ENCODE peak calls at places on chromosomes 3 and 15, in four cellular contexts. One of them, this sample, is unnamed. For H3K36me3, the result is how much of the 10 kb centered on the place peaks cover.

GRCh38 chr3:132573657-132574260 is 23.3 kb upstream of the ACKR4 start:
- DNase-seq in spleen: no peak
- DNase-seq in left lung: no peak
- DNase-seq in ovary: no peak
- DNase-seq in this sample: no peak

GRCh38 chr3:127431066-127431465 is 143.2 kb upstream of the PRR20G start:
- DNase-seq in spleen: no peak
- DNase-seq in ovary: no peak
- DNase-seq in left lung: no peak
- DNase-seq in this sample: no peak

GRCh38 chr3:2950159-2950558 is 160.0 kb downstream of the IL5RA start:
- DNase-seq in spleen: no peak
- DNase-seq in left lung: no peak
- DNase-seq in ovary: no peak
- DNase-seq in this sample: no peak

GRCh38 chr3:143000525-143000924 is 845 bp upstream of the U2SURP start:
- DNase-seq in left lung: peak
- DNase-seq in ovary: no peak
- DNase-seq in spleen: no peak
- DNase-seq in this sample: no peak

GRCh38 chr3:43691120-43692002 is 623 bp downstream of the ABHD5 start:
- DNase-seq in ovary: peak
- DNase-seq in spleen: peak
- DNase-seq in left lung: peak
- DNase-seq in this sample: no peak

GRCh38 chr3:159322322-159322939 is 520.6 kb downstream of the MFSD1 start:
- DNase-seq in ovary: no peak
- DNase-seq in left lung: no peak
- DNase-seq in spleen: peak
- DNase-seq in this sample: no peak

GRCh38 chr15:82854554-82854953 is 45.1 kb downstream of the WHAMM start:
- DNase-seq in left lung: no peak
- DNase-seq in ovary: no peak
- DNase-seq in spleen: no peak
- DNase-seq in this sample: no peak

GRCh38 chr15:69757186-69757585 is 304.6 kb downstream of the RPLP1 start:
- DNase-seq in spleen: no peak
- DNase-seq in ovary: no peak
- DNase-seq in left lung: no peak
- DNase-seq in this sample: no peak

GRCh38 chr3:180804871-180805430 is 107.5 kb upstream of the FXR1 start:
- DNase-seq in ovary: peak
- DNase-seq in left lung: no peak
- DNase-seq in spleen: no peak
- DNase-seq in this sample: no peak

GRCh38 chr3:126439968-126440708 is 35.6 kb downstream of the ZXDC start:
- DNase-seq in left lung: no peak
- DNase-seq in spleen: peak
- DNase-seq in ovary: no peak
- DNase-seq in this sample: no peak

GRCh38 chr15:74482661-74483060 is 21.7 kb upstream of the UBL7 start:
- DNase-seq in spleen: no peak
- DNase-seq in left lung: no peak
- DNase-seq in ovary: no peak
- DNase-seq in this sample: no peak

GRCh38 chr3:99562138-99562537 is 76.3 kb upstream of the COL8A1 start:
- DNase-seq in left lung: no peak
- DNase-seq in spleen: no peak
- DNase-seq in ovary: no peak
- DNase-seq in this sample: no peak

GRCh38 chr3:57110797-57111196 is 50.3 kb downstream of the SPATA12 start:
- DNase-seq in left lung: no peak
- DNase-seq in ovary: no peak
- DNase-seq in spleen: no peak
- DNase-seq in this sample: no peak

GRCh38 chr3:149089395-149089794 is 3.1 kb upstream of the HLTF start:
- DNase-seq in ovary: no peak
- DNase-seq in left lung: no peak
- DNase-seq in spleen: no peak
- DNase-seq in this sample: no peak

DNA sequence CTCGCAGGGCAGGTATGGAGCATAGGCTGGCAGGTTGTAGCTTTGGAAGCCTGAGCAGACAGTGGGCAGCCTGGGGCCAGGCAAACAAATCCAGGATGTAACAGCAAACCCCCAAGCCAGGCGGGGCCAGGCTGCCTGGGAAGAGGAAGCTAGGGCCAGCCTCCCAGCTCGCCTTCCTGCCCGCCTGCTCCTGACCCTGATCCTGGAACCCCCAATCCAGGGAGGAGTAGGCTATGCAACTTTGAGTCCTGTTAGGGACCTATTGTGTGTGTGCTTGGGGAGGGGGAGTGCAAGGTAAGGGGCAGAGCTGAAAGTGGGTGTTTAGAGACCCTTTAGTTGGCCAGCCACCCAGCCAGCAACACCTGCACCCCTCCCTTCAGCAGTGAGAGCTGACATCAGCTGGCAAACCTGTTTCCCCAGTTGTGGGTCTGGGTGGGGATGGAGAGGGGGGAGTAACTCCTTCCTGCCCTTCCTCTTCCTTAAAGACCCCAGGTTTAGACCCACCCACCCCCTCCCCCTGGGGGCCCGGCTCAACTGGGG is 2.5 kb downstream of the NBEAL2 start:
- DNase-seq in spleen: peak
- DNase-seq in left lung: peak
- DNase-seq in ovary: no peak
- DNase-seq in this sample: peak
- H3K27ac ChIP-seq in spleen: no peak
- H3K27ac ChIP-seq in left lung: peak
- H3K27ac ChIP-seq in ovary: no peak
- H3K27ac ChIP-seq in this sample: peak

GRCh38 chr15:72203507-72203837 is 5.9 kb upstream of the GRAMD2A start:
- DNase-seq in left lung: peak
- DNase-seq in spleen: no peak
- DNase-seq in ovary: no peak
- DNase-seq in this sample: no peak

GRCh38 chr15:72206677-72207000 is 9.1 kb upstream of the GRAMD2A start:
- DNase-seq in spleen: no peak
- DNase-seq in left lung: no peak
- DNase-seq in ovary: no peak
- DNase-seq in this sample: no peak

GRCh38 chr15:72205273-72205672 is 7.7 kb upstream of the GRAMD2A start:
- DNase-seq in spleen: no peak
- DNase-seq in ovary: no peak
- DNase-seq in left lung: no peak
- DNase-seq in this sample: no peak

GRCh38 chr15:72205896-72206676 is 8.5 kb upstream of the GRAMD2A start:
- DNase-seq in left lung: no peak
- DNase-seq in ovary: no peak
- DNase-seq in spleen: no peak
- DNase-seq in this sample: no peak

DNA sequence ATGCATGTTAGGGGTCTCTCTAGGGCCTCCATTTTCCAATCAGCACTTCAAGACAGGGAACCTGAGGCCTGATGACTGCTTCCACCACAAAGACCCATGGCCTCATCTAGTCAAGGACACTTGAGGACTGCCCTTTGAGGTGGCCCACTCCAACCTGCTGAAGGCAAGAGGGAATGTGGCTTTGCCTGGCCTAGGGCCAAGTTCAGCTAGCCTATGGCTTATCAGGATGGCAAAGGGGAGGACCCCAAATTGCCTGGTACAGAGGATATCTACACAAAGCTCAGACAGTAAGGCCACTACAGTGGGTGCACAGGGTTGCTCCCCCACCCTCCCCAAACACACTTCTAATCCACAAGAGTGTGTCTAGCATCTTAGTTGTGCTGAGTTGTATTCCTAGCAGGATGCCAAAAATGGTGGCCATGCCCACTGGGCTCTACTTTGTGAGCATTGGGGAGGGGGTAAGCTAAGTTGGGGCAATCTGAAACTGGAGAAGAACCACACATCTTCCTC is 10.0 kb upstream of the GRAMD2A start:
- DNase-seq in left lung: no peak
- DNase-seq in spleen: no peak
- DNase-seq in ovary: no peak
- DNase-seq in this sample: no peak
- H3K36me3 ChIP-seq in left lung: half or more
- H3K36me3 ChIP-seq in spleen: half or more
- H3K36me3 ChIP-seq in ovary: under half
- H3K36me3 ChIP-seq in this sample: half or more

GRCh38 chr3:23751485-23751811 is 54.3 kb upstream of the UBE2E1 start:
- DNase-seq in ovary: no peak
- DNase-seq in spleen: no peak
- DNase-seq in left lung: no peak
- DNase-seq in this sample: no peak
- H3K27ac ChIP-seq in ovary: no peak
- H3K27ac ChIP-seq in spleen: no peak
- H3K27ac ChIP-seq in left lung: no peak
- H3K27ac ChIP-seq in this sample: no peak

GRCh38 chr3:64022451-64023186 is 675 bp downstream of the PSMD6 start:
- DNase-seq in left lung: no peak
- DNase-seq in spleen: peak
- DNase-seq in ovary: no peak
- DNase-seq in this sample: peak

GRCh38 chr3:64026346-64026745 is 3.1 kb upstream of the PSMD6 start:
- DNase-seq in spleen: no peak
- DNase-seq in left lung: no peak
- DNase-seq in ovary: no peak
- DNase-seq in this sample: no peak

GRCh38 chr3:64023187-64023860 is at the start of gene PSMD6:
- DNase-seq in ovary: peak
- DNase-seq in spleen: peak
- DNase-seq in left lung: peak
- DNase-seq in this sample: peak

GRCh38 chr3:64027708-64028107 is 4.4 kb upstream of the PSMD6 start:
- DNase-seq in spleen: no peak
- DNase-seq in ovary: no peak
- DNase-seq in left lung: no peak
- DNase-seq in this sample: no peak

DNA sequence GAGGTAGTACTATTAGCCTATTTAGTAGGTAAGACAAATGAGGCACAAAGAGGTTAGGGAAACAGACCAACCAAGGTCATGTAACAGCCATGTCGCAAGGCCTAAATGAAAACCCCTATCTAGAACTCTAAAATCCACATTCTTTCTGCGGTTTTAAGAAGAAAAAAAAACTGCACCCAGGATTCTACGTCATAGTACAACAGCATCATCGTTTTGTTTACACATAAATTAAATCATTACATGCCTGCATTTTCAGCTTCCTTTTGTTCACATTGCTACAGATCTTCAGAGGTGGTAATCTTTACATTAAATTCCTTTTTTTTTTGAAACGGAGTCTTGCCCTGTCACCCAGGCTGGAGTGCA is 548 bp upstream of the PSMD6 start:
- DNase-seq in spleen: no peak
- DNase-seq in left lung: no peak
- DNase-seq in ovary: no peak
- DNase-seq in this sample: no peak
- H3K36me3 ChIP-seq in spleen: under half
- H3K36me3 ChIP-seq in left lung: under half
- H3K36me3 ChIP-seq in ovary: under half
- H3K36me3 ChIP-seq in this sample: under half

GRCh38 chr15:28096411-28096719 is 2.8 kb downstream of the OCA2 start:
- DNase-seq in ovary: no peak
- DNase-seq in left lung: no peak
- DNase-seq in spleen: no peak
- DNase-seq in this sample: no peak
- H3K27ac ChIP-seq in ovary: peak
- H3K27ac ChIP-seq in left lung: peak
- H3K27ac ChIP-seq in spleen: peak
- H3K27ac ChIP-seq in this sample: no peak

GRCh38 chr15:43795197-43795596 is 3.1 kb downstream of the SERF2 start:
- DNase-seq in left lung: no peak
- DNase-seq in spleen: no peak
- DNase-seq in ovary: no peak
- DNase-seq in this sample: no peak

GRCh38 chr15:43791993-43792760 is at the start of gene SERF2:
- DNase-seq in ovary: peak
- DNase-seq in left lung: peak
- DNase-seq in spleen: peak
- DNase-seq in this sample: peak

GRCh38 chr15:43793647-43794046 is 1.5 kb downstream of the SERF2 start:
- DNase-seq in spleen: no peak
- DNase-seq in ovary: no peak
- DNase-seq in left lung: no peak
- DNase-seq in this sample: no peak

GRCh38 chr15:43794269-43795037 is 2.3 kb downstream of the SERF2 start:
- DNase-seq in left lung: no peak
- DNase-seq in ovary: no peak
- DNase-seq in spleen: no peak
- DNase-seq in this sample: no peak

GRCh38 chr15:43792761-43793493 is 807 bp downstream of the SERF2 start:
- DNase-seq in spleen: peak
- DNase-seq in left lung: peak
- DNase-seq in ovary: no peak
- DNase-seq in this sample: peak
- H3K36me3 ChIP-seq in spleen: under half
- H3K36me3 ChIP-seq in left lung: under half
- H3K36me3 ChIP-seq in ovary: under half
- H3K36me3 ChIP-seq in this sample: under half

DNA sequence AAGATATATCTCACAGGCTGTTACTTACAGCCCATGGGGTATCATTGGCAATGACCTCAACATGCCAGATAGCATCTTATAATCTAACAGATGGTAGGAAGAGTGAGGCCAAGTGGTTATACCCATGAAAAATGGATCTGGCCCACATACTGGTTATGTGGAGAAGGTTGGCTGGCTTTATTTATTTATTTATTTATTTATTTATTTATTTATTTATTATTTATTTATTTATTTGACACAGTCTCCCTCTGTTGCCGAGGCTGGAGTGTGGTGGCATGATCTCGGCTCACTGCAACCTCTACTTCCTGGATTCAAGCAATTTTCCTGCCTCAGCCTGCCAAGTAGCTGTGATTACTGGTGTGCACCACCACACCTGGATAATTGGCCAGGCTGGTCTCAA is 11.6 kb downstream of the FBXO40 start:
- DNase-seq in ovary: no peak
- DNase-seq in spleen: no peak
- DNase-seq in left lung: no peak
- DNase-seq in this sample: no peak
- H3K27ac ChIP-seq in ovary: no peak
- H3K27ac ChIP-seq in spleen: no peak
- H3K27ac ChIP-seq in left lung: no peak
- H3K27ac ChIP-seq in this sample: no peak